ENCODE peak calls at places on chromosome 9, in six cellular contexts. One of them, this sample, is unnamed.

GRCh38 chr9:77215874-77216273 is 38.5 kb downstream of the VPS13A start:
- DNase-seq in psoas muscle: no peak
- DNase-seq in NCI-H1105 treated with DMSO at 0.1 percent for 48 hours: no peak
- DNase-seq in activated naive CD4-positive, alpha-beta T cell treated with anti-CD3 and anti-CD28 coated beads for 36 hours: no peak
- DNase-seq in AG08396: peak; percentile 7
- DNase-seq in OCI-LY7: peak; percentile 2
- DNase-seq in this sample: no peak

GRCh38 chr9:111483419-111483861 is 743 bp downstream of the ECPAS start:
- DNase-seq in OCI-LY7: peak; percentile 62
- DNase-seq in AG08396: peak; percentile 77
- DNase-seq in activated naive CD4-positive, alpha-beta T cell treated with anti-CD3 and anti-CD28 coated beads for 36 hours: peak; percentile 42
- DNase-seq in NCI-H1105 treated with DMSO at 0.1 percent for 48 hours: peak; percentile 38
- DNase-seq in psoas muscle: no peak
- DNase-seq in this sample: no peak

GRCh38 chr9:70924905-70925547 is 196.4 kb downstream of the TRPM3 start:
- DNase-seq in OCI-LY7: peak; percentile 47
- DNase-seq in AG08396: peak; percentile 62
- DNase-seq in activated naive CD4-positive, alpha-beta T cell treated with anti-CD3 and anti-CD28 coated beads for 36 hours: peak; percentile 27
- DNase-seq in NCI-H1105 treated with DMSO at 0.1 percent for 48 hours: peak; percentile 85
- DNase-seq in psoas muscle: no peak
- DNase-seq in this sample: peak; percentile 74

GRCh38 chr9:130707225-130707976 is 13.8 kb downstream of the EXOSC2 start:
- DNase-seq in NCI-H1105 treated with DMSO at 0.1 percent for 48 hours: peak; percentile 59
- DNase-seq in AG08396: no peak
- DNase-seq in OCI-LY7: peak; percentile 76
- DNase-seq in activated naive CD4-positive, alpha-beta T cell treated with anti-CD3 and anti-CD28 coated beads for 36 hours: peak; percentile 82
- DNase-seq in psoas muscle: peak; percentile 54
- DNase-seq in this sample: peak; percentile 41

GRCh38 chr9:82410306-82410705 is 421.7 kb downstream of the SPATA31D1 start:
- DNase-seq in AG08396: peak; percentile 13
- DNase-seq in psoas muscle: no peak
- DNase-seq in NCI-H1105 treated with DMSO at 0.1 percent for 48 hours: no peak
- DNase-seq in OCI-LY7: no peak
- DNase-seq in activated naive CD4-positive, alpha-beta T cell treated with anti-CD3 and anti-CD28 coated beads for 36 hours: no peak
- DNase-seq in this sample: no peak

GRCh38 chr9:109497193-109498165 is 628 bp downstream of the PTPN3 start:
- DNase-seq in OCI-LY7: no peak
- DNase-seq in activated naive CD4-positive, alpha-beta T cell treated with anti-CD3 and anti-CD28 coated beads for 36 hours: no peak
- DNase-seq in psoas muscle: peak; percentile 19
- DNase-seq in NCI-H1105 treated with DMSO at 0.1 percent for 48 hours: peak; percentile 64
- DNase-seq in AG08396: peak; percentile 39
- DNase-seq in this sample: no peak

GRCh38 chr9:79220666-79221065 is 351.1 kb upstream of the TLE4 start:
- DNase-seq in psoas muscle: no peak
- DNase-seq in activated naive CD4-positive, alpha-beta T cell treated with anti-CD3 and anti-CD28 coated beads for 36 hours: no peak
- DNase-seq in OCI-LY7: no peak
- DNase-seq in AG08396: no peak
- DNase-seq in NCI-H1105 treated with DMSO at 0.1 percent for 48 hours: no peak
- DNase-seq in this sample: no peak

GRCh38 chr9:111949919-111950318 is 53.3 kb downstream of the UGCG start:
- DNase-seq in NCI-H1105 treated with DMSO at 0.1 percent for 48 hours: no peak
- DNase-seq in AG08396: no peak
- DNase-seq in activated naive CD4-positive, alpha-beta T cell treated with anti-CD3 and anti-CD28 coated beads for 36 hours: no peak
- DNase-seq in OCI-LY7: no peak
- DNase-seq in psoas muscle: no peak
- DNase-seq in this sample: no peak

GRCh38 chr9:109918359-109919163 is 138.6 kb downstream of the PALM2AKAP2 start:
- DNase-seq in NCI-H1105 treated with DMSO at 0.1 percent for 48 hours: peak; percentile 87
- DNase-seq in psoas muscle: no peak
- DNase-seq in activated naive CD4-positive, alpha-beta T cell treated with anti-CD3 and anti-CD28 coated beads for 36 hours: peak; percentile 64
- DNase-seq in AG08396: no peak
- DNase-seq in OCI-LY7: peak; percentile 96
- DNase-seq in this sample: no peak

GRCh38 chr9:96858018-96858573 is 3.8 kb upstream of the ZNF782 start:
- DNase-seq in NCI-H1105 treated with DMSO at 0.1 percent for 48 hours: no peak
- DNase-seq in AG08396: no peak
- DNase-seq in psoas muscle: no peak
- DNase-seq in OCI-LY7: no peak
- DNase-seq in activated naive CD4-positive, alpha-beta T cell treated with anti-CD3 and anti-CD28 coated beads for 36 hours: no peak
- DNase-seq in this sample: no peak

GRCh38 chr9:110099236-110099741 is 108.7 kb downstream of the C9orf152 start:
- DNase-seq in activated naive CD4-positive, alpha-beta T cell treated with anti-CD3 and anti-CD28 coated beads for 36 hours: no peak
- DNase-seq in OCI-LY7: peak; percentile 47
- DNase-seq in AG08396: no peak
- DNase-seq in psoas muscle: no peak
- DNase-seq in NCI-H1105 treated with DMSO at 0.1 percent for 48 hours: peak; percentile 35
- DNase-seq in this sample: peak; percentile 63

This sample was measured in amniotic stem cell.